ENCODE peak calls at places on chromosomes 2 and 18, in four cellular contexts. One of them, this sample, is unnamed.

GRCh38 chr2:30784682-30785081 is 22.6 kb downstream of the CAPN13 start:
- DNase-seq in IMR-90: no peak
- DNase-seq in A549: no peak
- DNase-seq in cardiac fibroblast: no peak
- DNase-seq in this sample: no peak

GRCh38 chr18:25230658-25231326 is 121.2 kb downstream of the ZNF521 start:
- DNase-seq in A549: no peak
- DNase-seq in IMR-90: peak
- DNase-seq in cardiac fibroblast: peak
- DNase-seq in this sample: peak

GRCh38 chr2:170276926-170277571 is 99.1 kb downstream of the MYO3B start:
- DNase-seq in IMR-90: no peak
- DNase-seq in cardiac fibroblast: no peak
- DNase-seq in A549: no peak
- DNase-seq in this sample: no peak

GRCh38 chr2:214035091-214035852 is 375.6 kb upstream of the VWC2L start:
- DNase-seq in A549: no peak
- DNase-seq in IMR-90: no peak
- DNase-seq in cardiac fibroblast: no peak
- DNase-seq in this sample: no peak

GRCh38 chr2:21657475-21657874 is 533.7 kb downstream of the TDRD15 start:
- DNase-seq in IMR-90: peak
- DNase-seq in A549: no peak
- DNase-seq in cardiac fibroblast: no peak
- DNase-seq in this sample: no peak

GRCh38 chr2:219434718-219435525 is at the start of gene SPEG:
- DNase-seq in cardiac fibroblast: no peak
- DNase-seq in IMR-90: no peak
- DNase-seq in A549: no peak
- DNase-seq in this sample: no peak

GRCh38 chr18:79645291-79645983 is 34.2 kb upstream of the CTDP1 start:
- DNase-seq in IMR-90: no peak
- DNase-seq in A549: no peak
- DNase-seq in cardiac fibroblast: peak
- DNase-seq in this sample: no peak

GRCh38 chr2:64666810-64667438 is 13.2 kb upstream of the SERTAD2 start:
- DNase-seq in A549: no peak
- DNase-seq in IMR-90: no peak
- DNase-seq in cardiac fibroblast: peak
- DNase-seq in this sample: no peak

GRCh38 chr2:10257500-10258147 is 45.1 kb upstream of the HPCAL1 start:
- DNase-seq in cardiac fibroblast: no peak
- DNase-seq in A549: no peak
- DNase-seq in IMR-90: no peak
- DNase-seq in this sample: no peak

GRCh38 chr18:62571037-62571436 is 48.2 kb downstream of the ZCCHC2 start:
- DNase-seq in cardiac fibroblast: no peak
- DNase-seq in A549: no peak
- DNase-seq in IMR-90: no peak
- DNase-seq in this sample: no peak

GRCh38 chr2:21067863-21068537 is 24.1 kb upstream of the APOB start:
- DNase-seq in cardiac fibroblast: no peak
- DNase-seq in A549: no peak
- DNase-seq in IMR-90: no peak
- DNase-seq in this sample: no peak

GRCh38 chr2:156907806-156908205 is 349.7 kb upstream of the GALNT5 start:
- DNase-seq in cardiac fibroblast: no peak
- DNase-seq in A549: no peak
- DNase-seq in IMR-90: peak
- DNase-seq in this sample: no peak

GRCh38 chr2:47964722-47965434 is 58.6 kb upstream of the FBXO11 start:
- DNase-seq in cardiac fibroblast: no peak
- DNase-seq in A549: no peak
- DNase-seq in IMR-90: no peak
- DNase-seq in this sample: no peak

GRCh38 chr2:240591784-240592183 is 5.2 kb downstream of the CAPN10 start:
- DNase-seq in cardiac fibroblast: no peak
- DNase-seq in A549: no peak
- DNase-seq in IMR-90: no peak
- DNase-seq in this sample: no peak

GRCh38 chr2:237432484-237433092 is 18.6 kb upstream of the COL6A3 start:
- DNase-seq in cardiac fibroblast: peak
- DNase-seq in IMR-90: peak
- DNase-seq in A549: peak
- DNase-seq in this sample: peak

GRCh38 chr2:231642631-231643493 is 50.2 kb downstream of the TEX44 start:
- DNase-seq in cardiac fibroblast: peak
- DNase-seq in IMR-90: peak
- DNase-seq in A549: peak
- DNase-seq in this sample: peak

GRCh38 chr2:201006704-201007103 is 43.2 kb upstream of the ORC2 start:
- DNase-seq in cardiac fibroblast: no peak
- DNase-seq in IMR-90: no peak
- DNase-seq in A549: no peak
- DNase-seq in this sample: no peak

GRCh38 chr2:99278793-99279291 is 22.2 kb downstream of the LYG1 start:
- DNase-seq in cardiac fibroblast: peak
- DNase-seq in A549: no peak
- DNase-seq in IMR-90: peak
- DNase-seq in this sample: peak

GRCh38 chr2:217895070-217895635 is 107.6 kb downstream of the TNS1 start:
- DNase-seq in cardiac fibroblast: no peak
- DNase-seq in IMR-90: no peak
- DNase-seq in A549: no peak
- DNase-seq in this sample: no peak

GRCh38 chr2:14866953-14867352 is 234.4 kb downstream of the LRATD1 start:
- DNase-seq in IMR-90: no peak
- DNase-seq in cardiac fibroblast: no peak
- DNase-seq in A549: no peak
- DNase-seq in this sample: no peak

GRCh38 chr2:72572501-72572900 is 253.3 kb downstream of the EXOC6B start:
- DNase-seq in cardiac fibroblast: peak
- DNase-seq in A549: no peak
- DNase-seq in IMR-90: peak
- DNase-seq in this sample: peak

GRCh38 chr2:240888890-240889573 is 6.9 kb downstream of the MAB21L4 start:
- DNase-seq in IMR-90: no peak
- DNase-seq in cardiac fibroblast: no peak
- DNase-seq in A549: no peak
- DNase-seq in this sample: no peak

GRCh38 chr2:70340921-70341765 is 39.3 kb upstream of the FAM136A start:
- DNase-seq in A549: peak
- DNase-seq in cardiac fibroblast: peak
- DNase-seq in IMR-90: peak
- DNase-seq in this sample: peak
- TF ChIP-seq CTCF in A549: peak
- TF ChIP-seq CTCF in cardiac fibroblast: peak
- TF ChIP-seq CTCF in IMR-90: peak
- TF ChIP-seq CTCF in this sample: peak

GRCh38 chr2:222291485-222291841 is 7.3 kb downstream of the PAX3 start:
- DNase-seq in cardiac fibroblast: no peak
- DNase-seq in IMR-90: no peak
- DNase-seq in A549: no peak
- DNase-seq in this sample: no peak
- H3K4me3 ChIP-seq in cardiac fibroblast: no peak
- H3K4me3 ChIP-seq in IMR-90: no peak
- H3K4me3 ChIP-seq in A549: no peak
- H3K4me3 ChIP-seq in this sample: peak

DNA sequence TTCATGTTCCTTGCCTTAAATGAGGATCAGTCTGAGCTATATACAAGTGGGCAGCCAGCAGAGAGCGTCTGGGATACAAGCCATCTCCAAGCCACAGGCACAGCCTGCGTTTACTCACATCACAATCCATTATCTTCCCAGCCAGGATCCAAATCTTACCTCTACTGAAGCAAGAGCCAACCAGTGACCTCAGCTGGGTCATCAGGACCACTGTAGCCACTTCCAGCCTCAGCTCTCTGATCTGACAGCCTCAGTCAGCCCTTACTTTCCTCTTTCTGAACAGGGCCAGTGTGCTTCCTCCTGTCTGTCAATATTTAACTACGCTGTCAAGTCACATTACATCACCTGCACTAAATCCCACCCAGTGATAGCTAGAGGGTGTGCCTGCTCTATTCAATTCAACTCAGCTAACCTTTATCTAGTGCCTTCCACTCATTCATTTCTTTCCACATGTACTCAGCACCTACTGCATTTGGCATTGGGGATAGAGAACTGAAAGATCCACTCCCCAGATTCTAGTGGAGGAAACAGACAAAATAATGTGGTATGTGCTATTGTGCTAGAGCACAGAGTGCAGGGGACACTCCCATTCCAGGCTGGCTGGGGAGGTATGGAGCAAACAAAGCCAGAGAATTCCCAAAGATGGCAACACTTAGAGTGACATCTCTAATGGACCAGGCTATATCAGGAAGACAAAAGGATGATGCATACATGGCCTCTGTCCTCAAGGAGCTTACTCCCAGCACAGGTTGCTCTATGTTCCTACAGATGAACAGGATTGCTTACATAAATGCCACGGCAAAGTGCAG is 146.5 kb downstream of the NCKAP5 start:
- DNase-seq in IMR-90: peak
- DNase-seq in cardiac fibroblast: peak
- DNase-seq in A549: no peak
- DNase-seq in this sample: peak
- TF ChIP-seq CTCF in IMR-90: peak
- TF ChIP-seq CTCF in cardiac fibroblast: no peak
- TF ChIP-seq CTCF in A549: peak
- TF ChIP-seq CTCF in this sample: no peak

GRCh38 chr2:12928706-12929291 is 212.1 kb downstream of the TRIB2 start:
- DNase-seq in A549: no peak
- DNase-seq in cardiac fibroblast: no peak
- DNase-seq in IMR-90: peak
- DNase-seq in this sample: no peak
- H3K4me3 ChIP-seq in A549: no peak
- H3K4me3 ChIP-seq in cardiac fibroblast: no peak
- H3K4me3 ChIP-seq in IMR-90: no peak
- H3K4me3 ChIP-seq in this sample: no peak

GRCh38 chr18:12531747-12532146 is 124.0 kb downstream of the PRELID3A start:
- DNase-seq in A549: no peak
- DNase-seq in IMR-90: peak
- DNase-seq in cardiac fibroblast: no peak
- DNase-seq in this sample: no peak
- TF ChIP-seq CTCF in A549: no peak
- TF ChIP-seq CTCF in IMR-90: no peak
- TF ChIP-seq CTCF in cardiac fibroblast: no peak
- TF ChIP-seq CTCF in this sample: no peak